ENCODE peak calls at places on chromosomes 1 and 21, in seven cellular contexts. One of them, this sample, is unnamed. For H3K9me3 and H3K27me3, the result is how much of the 10 kb centered on the place peaks cover.

GRCh38 chr1:109151146-109151545 is 37.2 kb downstream of the ELAPOR1 start:
- DNase-seq in thoracic aorta: no peak
- DNase-seq in effector memory CD4-positive, alpha-beta T cell: no peak
- DNase-seq in sigmoid colon: no peak
- DNase-seq in transverse colon: peak
- DNase-seq in CD8-positive, alpha-beta memory T cell: no peak
- DNase-seq in CD8-positive, alpha-beta T cell: no peak
- DNase-seq in this sample: no peak

GRCh38 chr1:245156736-245157505 is 2.1 kb downstream of the KIF26B start:
- DNase-seq in transverse colon: no peak
- DNase-seq in CD8-positive, alpha-beta memory T cell: no peak
- DNase-seq in thoracic aorta: no peak
- DNase-seq in sigmoid colon: no peak
- DNase-seq in effector memory CD4-positive, alpha-beta T cell: no peak
- DNase-seq in CD8-positive, alpha-beta T cell: no peak
- DNase-seq in this sample: no peak

GRCh38 chr1:50214764-50215163 is 106.0 kb downstream of the ELAVL4 start:
- DNase-seq in sigmoid colon: no peak
- DNase-seq in effector memory CD4-positive, alpha-beta T cell: no peak
- DNase-seq in CD8-positive, alpha-beta memory T cell: no peak
- DNase-seq in transverse colon: no peak
- DNase-seq in CD8-positive, alpha-beta T cell: no peak
- DNase-seq in thoracic aorta: no peak
- DNase-seq in this sample: no peak

GRCh38 chr21:14569868-14570267 is 23.8 kb upstream of the SAMSN1 start:
- DNase-seq in CD8-positive, alpha-beta T cell: no peak
- DNase-seq in thoracic aorta: no peak
- DNase-seq in sigmoid colon: no peak
- DNase-seq in effector memory CD4-positive, alpha-beta T cell: no peak
- DNase-seq in CD8-positive, alpha-beta memory T cell: no peak
- DNase-seq in transverse colon: no peak
- DNase-seq in this sample: no peak

GRCh38 chr1:215539803-215540575 is 27.1 kb upstream of the KCTD3 start:
- DNase-seq in effector memory CD4-positive, alpha-beta T cell: no peak
- DNase-seq in thoracic aorta: no peak
- DNase-seq in sigmoid colon: peak
- DNase-seq in CD8-positive, alpha-beta memory T cell: no peak
- DNase-seq in CD8-positive, alpha-beta T cell: no peak
- DNase-seq in transverse colon: peak
- DNase-seq in this sample: no peak

GRCh38 chr1:114335273-114335672 is 175.7 kb downstream of the TRIM33 start:
- DNase-seq in effector memory CD4-positive, alpha-beta T cell: no peak
- DNase-seq in transverse colon: no peak
- DNase-seq in CD8-positive, alpha-beta T cell: no peak
- DNase-seq in sigmoid colon: no peak
- DNase-seq in thoracic aorta: no peak
- DNase-seq in CD8-positive, alpha-beta memory T cell: no peak
- DNase-seq in this sample: no peak

GRCh38 chr1:115454835-115455511 is 116.9 kb upstream of the NGF start:
- DNase-seq in CD8-positive, alpha-beta memory T cell: no peak
- DNase-seq in sigmoid colon: peak
- DNase-seq in transverse colon: peak
- DNase-seq in CD8-positive, alpha-beta T cell: no peak
- DNase-seq in effector memory CD4-positive, alpha-beta T cell: no peak
- DNase-seq in thoracic aorta: no peak
- DNase-seq in this sample: no peak

GRCh38 chr1:180228648-180229482 is 1.2 kb upstream of the LHX4 start:
- DNase-seq in thoracic aorta: no peak
- DNase-seq in transverse colon: no peak
- DNase-seq in CD8-positive, alpha-beta T cell: no peak
- DNase-seq in CD8-positive, alpha-beta memory T cell: no peak
- DNase-seq in effector memory CD4-positive, alpha-beta T cell: no peak
- DNase-seq in sigmoid colon: peak
- DNase-seq in this sample: no peak

GRCh38 chr1:42439940-42440339 is 15.9 kb downstream of the ZMYND12 start:
- DNase-seq in effector memory CD4-positive, alpha-beta T cell: no peak
- DNase-seq in CD8-positive, alpha-beta T cell: no peak
- DNase-seq in CD8-positive, alpha-beta memory T cell: no peak
- DNase-seq in transverse colon: no peak
- DNase-seq in thoracic aorta: no peak
- DNase-seq in sigmoid colon: no peak
- DNase-seq in this sample: no peak
- H3K27ac ChIP-seq in effector memory CD4-positive, alpha-beta T cell: no peak
- H3K27ac ChIP-seq in CD8-positive, alpha-beta T cell: no peak
- H3K27ac ChIP-seq in CD8-positive, alpha-beta memory T cell: no peak
- H3K27ac ChIP-seq in transverse colon: no peak
- H3K27ac ChIP-seq in thoracic aorta: no peak
- H3K27ac ChIP-seq in sigmoid colon: no peak
- H3K27ac ChIP-seq in this sample: no peak

GRCh38 chr1:248366609-248367008 is 5.1 kb downstream of the OR2T4 start:
- DNase-seq in thoracic aorta: no peak
- DNase-seq in effector memory CD4-positive, alpha-beta T cell: no peak
- DNase-seq in transverse colon: no peak
- DNase-seq in CD8-positive, alpha-beta T cell: no peak
- DNase-seq in CD8-positive, alpha-beta memory T cell: no peak
- DNase-seq in sigmoid colon: no peak
- DNase-seq in this sample: no peak
- H3K9me3 ChIP-seq in thoracic aorta: under half
- H3K9me3 ChIP-seq in effector memory CD4-positive, alpha-beta T cell: under half
- H3K9me3 ChIP-seq in transverse colon: under half
- H3K9me3 ChIP-seq in CD8-positive, alpha-beta T cell: under half
- H3K9me3 ChIP-seq in CD8-positive, alpha-beta memory T cell: under half
- H3K9me3 ChIP-seq in sigmoid colon: under half
- H3K9me3 ChIP-seq in this sample: under half

GRCh38 chr1:18110968-18111367 is 3.4 kb downstream of the IGSF21 start:
- DNase-seq in sigmoid colon: no peak
- DNase-seq in CD8-positive, alpha-beta memory T cell: no peak
- DNase-seq in transverse colon: peak
- DNase-seq in CD8-positive, alpha-beta T cell: no peak
- DNase-seq in thoracic aorta: no peak
- DNase-seq in effector memory CD4-positive, alpha-beta T cell: no peak
- DNase-seq in this sample: no peak
- H3K27me3 ChIP-seq in sigmoid colon: under half
- H3K27me3 ChIP-seq in CD8-positive, alpha-beta memory T cell: under half
- H3K27me3 ChIP-seq in transverse colon: half or more
- H3K27me3 ChIP-seq in CD8-positive, alpha-beta T cell: under half
- H3K27me3 ChIP-seq in thoracic aorta: under half
- H3K27me3 ChIP-seq in effector memory CD4-positive, alpha-beta T cell: under half
- H3K27me3 ChIP-seq in this sample: under half

GRCh38 chr1:11134352-11135266 is 34.9 kb upstream of the EXOSC10 start:
- DNase-seq in transverse colon: no peak
- DNase-seq in thoracic aorta: no peak
- DNase-seq in sigmoid colon: no peak
- DNase-seq in effector memory CD4-positive, alpha-beta T cell: no peak
- DNase-seq in CD8-positive, alpha-beta memory T cell: no peak
- DNase-seq in CD8-positive, alpha-beta T cell: no peak
- DNase-seq in this sample: no peak
- H3K27ac ChIP-seq in transverse colon: no peak
- H3K27ac ChIP-seq in thoracic aorta: no peak
- H3K27ac ChIP-seq in sigmoid colon: no peak
- H3K27ac ChIP-seq in effector memory CD4-positive, alpha-beta T cell: no peak
- H3K27ac ChIP-seq in CD8-positive, alpha-beta memory T cell: no peak
- H3K27ac ChIP-seq in CD8-positive, alpha-beta T cell: no peak
- H3K27ac ChIP-seq in this sample: no peak

GRCh38 chr1:119351997-119352396 is 16.6 kb upstream of the HAO2 start:
- DNase-seq in transverse colon: no peak
- DNase-seq in CD8-positive, alpha-beta T cell: no peak
- DNase-seq in effector memory CD4-positive, alpha-beta T cell: no peak
- DNase-seq in sigmoid colon: no peak
- DNase-seq in thoracic aorta: no peak
- DNase-seq in CD8-positive, alpha-beta memory T cell: no peak
- DNase-seq in this sample: no peak

GRCh38 chr1:119353851-119354250 is 14.7 kb upstream of the HAO2 start:
- DNase-seq in CD8-positive, alpha-beta T cell: no peak
- DNase-seq in CD8-positive, alpha-beta memory T cell: no peak
- DNase-seq in transverse colon: no peak
- DNase-seq in thoracic aorta: no peak
- DNase-seq in effector memory CD4-positive, alpha-beta T cell: no peak
- DNase-seq in sigmoid colon: no peak
- DNase-seq in this sample: no peak

GRCh38 chr1:119347858-119348257 is 20.7 kb upstream of the HAO2 start:
- DNase-seq in thoracic aorta: no peak
- DNase-seq in effector memory CD4-positive, alpha-beta T cell: no peak
- DNase-seq in sigmoid colon: no peak
- DNase-seq in CD8-positive, alpha-beta T cell: no peak
- DNase-seq in CD8-positive, alpha-beta memory T cell: no peak
- DNase-seq in transverse colon: no peak
- DNase-seq in this sample: no peak

GRCh38 chr1:119345398-119345797 is 23.2 kb upstream of the HAO2 start:
- DNase-seq in sigmoid colon: no peak
- DNase-seq in effector memory CD4-positive, alpha-beta T cell: no peak
- DNase-seq in thoracic aorta: no peak
- DNase-seq in transverse colon: no peak
- DNase-seq in CD8-positive, alpha-beta memory T cell: no peak
- DNase-seq in CD8-positive, alpha-beta T cell: no peak
- DNase-seq in this sample: no peak

GRCh38 chr1:119348941-119349340 is 19.6 kb upstream of the HAO2 start:
- DNase-seq in CD8-positive, alpha-beta T cell: no peak
- DNase-seq in effector memory CD4-positive, alpha-beta T cell: no peak
- DNase-seq in transverse colon: no peak
- DNase-seq in thoracic aorta: no peak
- DNase-seq in sigmoid colon: no peak
- DNase-seq in CD8-positive, alpha-beta memory T cell: no peak
- DNase-seq in this sample: no peak
- H3K9me3 ChIP-seq in CD8-positive, alpha-beta T cell: under half
- H3K9me3 ChIP-seq in effector memory CD4-positive, alpha-beta T cell: under half
- H3K9me3 ChIP-seq in transverse colon: under half
- H3K9me3 ChIP-seq in thoracic aorta: under half
- H3K9me3 ChIP-seq in sigmoid colon: under half
- H3K9me3 ChIP-seq in CD8-positive, alpha-beta memory T cell: under half
- H3K9me3 ChIP-seq in this sample: under half

GRCh38 chr1:4176841-4177240 is 276.8 kb upstream of the C1orf174 start:
- DNase-seq in thoracic aorta: no peak
- DNase-seq in transverse colon: no peak
- DNase-seq in effector memory CD4-positive, alpha-beta T cell: no peak
- DNase-seq in CD8-positive, alpha-beta T cell: no peak
- DNase-seq in CD8-positive, alpha-beta memory T cell: no peak
- DNase-seq in sigmoid colon: no peak
- DNase-seq in this sample: no peak
- H3K27me3 ChIP-seq in thoracic aorta: under half
- H3K27me3 ChIP-seq in transverse colon: under half
- H3K27me3 ChIP-seq in effector memory CD4-positive, alpha-beta T cell: under half
- H3K27me3 ChIP-seq in CD8-positive, alpha-beta T cell: under half
- H3K27me3 ChIP-seq in CD8-positive, alpha-beta memory T cell: under half
- H3K27me3 ChIP-seq in sigmoid colon: under half
- H3K27me3 ChIP-seq in this sample: under half

DNA sequence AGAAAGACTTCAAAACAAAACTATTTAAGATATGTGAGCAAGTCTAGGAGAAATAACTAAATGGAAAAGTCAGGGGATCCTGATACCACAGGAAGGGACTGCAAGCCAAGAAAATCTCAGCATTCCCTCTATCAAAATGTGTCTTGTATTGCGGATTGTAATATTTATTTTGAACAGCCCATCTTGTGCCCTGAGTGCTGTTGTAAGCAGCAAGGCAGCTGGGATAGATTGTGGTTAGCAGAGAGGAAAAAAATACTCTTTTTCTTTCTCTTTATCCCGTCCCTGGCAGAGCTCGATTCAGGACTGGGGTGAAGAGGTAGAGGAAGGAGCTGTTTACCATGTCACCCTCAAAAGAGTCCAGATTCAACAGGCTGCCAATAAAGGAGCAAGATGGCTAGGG is 1.2 kb downstream of the RGL1 start:
- DNase-seq in effector memory CD4-positive, alpha-beta T cell: no peak
- DNase-seq in CD8-positive, alpha-beta T cell: no peak
- DNase-seq in thoracic aorta: no peak
- DNase-seq in CD8-positive, alpha-beta memory T cell: no peak
- DNase-seq in transverse colon: no peak
- DNase-seq in sigmoid colon: no peak
- DNase-seq in this sample: no peak
- H3K27ac ChIP-seq in effector memory CD4-positive, alpha-beta T cell: no peak
- H3K27ac ChIP-seq in CD8-positive, alpha-beta T cell: no peak
- H3K27ac ChIP-seq in thoracic aorta: peak
- H3K27ac ChIP-seq in CD8-positive, alpha-beta memory T cell: no peak
- H3K27ac ChIP-seq in transverse colon: peak
- H3K27ac ChIP-seq in sigmoid colon: peak
- H3K27ac ChIP-seq in this sample: no peak

GRCh38 chr21:9758141-9758540 is 763.2 kb upstream of the TPTE start:
- DNase-seq in CD8-positive, alpha-beta memory T cell: no peak
- DNase-seq in transverse colon: no peak
- DNase-seq in thoracic aorta: no peak
- DNase-seq in sigmoid colon: no peak
- DNase-seq in CD8-positive, alpha-beta T cell: no peak
- DNase-seq in effector memory CD4-positive, alpha-beta T cell: no peak
- DNase-seq in this sample: no peak

GRCh38 chr21:9758888-9759287 is 762.5 kb upstream of the TPTE start:
- DNase-seq in CD8-positive, alpha-beta memory T cell: no peak
- DNase-seq in effector memory CD4-positive, alpha-beta T cell: no peak
- DNase-seq in sigmoid colon: no peak
- DNase-seq in thoracic aorta: no peak
- DNase-seq in transverse colon: no peak
- DNase-seq in CD8-positive, alpha-beta T cell: no peak
- DNase-seq in this sample: no peak

GRCh38 chr21:9760398-9761074 is 760.8 kb upstream of the TPTE start:
- DNase-seq in effector memory CD4-positive, alpha-beta T cell: no peak
- DNase-seq in CD8-positive, alpha-beta memory T cell: no peak
- DNase-seq in sigmoid colon: no peak
- DNase-seq in transverse colon: no peak
- DNase-seq in thoracic aorta: no peak
- DNase-seq in CD8-positive, alpha-beta T cell: no peak
- DNase-seq in this sample: no peak

GRCh38 chr21:9756677-9757076 is 764.7 kb upstream of the TPTE start:
- DNase-seq in thoracic aorta: no peak
- DNase-seq in CD8-positive, alpha-beta memory T cell: no peak
- DNase-seq in sigmoid colon: no peak
- DNase-seq in CD8-positive, alpha-beta T cell: no peak
- DNase-seq in effector memory CD4-positive, alpha-beta T cell: no peak
- DNase-seq in transverse colon: no peak
- DNase-seq in this sample: no peak

DNA sequence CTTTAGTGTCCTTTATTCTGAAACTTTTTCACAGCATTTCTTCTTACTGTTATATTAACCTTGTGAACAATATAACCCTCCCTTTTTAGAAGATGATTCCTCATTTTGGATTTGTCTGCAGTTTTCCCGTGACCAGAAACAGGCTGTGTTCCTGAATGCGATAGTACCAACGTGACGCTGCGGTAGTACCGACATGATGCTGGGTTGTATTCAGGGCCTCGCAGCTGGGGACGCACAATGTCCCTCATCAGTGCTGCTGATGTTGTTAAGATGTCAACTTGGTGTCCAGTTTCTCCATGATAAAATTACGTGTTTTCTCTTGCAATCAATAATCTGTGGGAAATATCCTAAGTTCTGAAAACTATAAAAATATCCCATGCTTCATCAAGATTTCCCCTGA is 761.4 kb upstream of the TPTE start:
- DNase-seq in thoracic aorta: no peak
- DNase-seq in CD8-positive, alpha-beta memory T cell: no peak
- DNase-seq in transverse colon: no peak
- DNase-seq in effector memory CD4-positive, alpha-beta T cell: no peak
- DNase-seq in CD8-positive, alpha-beta T cell: no peak
- DNase-seq in sigmoid colon: no peak
- DNase-seq in this sample: no peak
- H3K9me3 ChIP-seq in thoracic aorta: under half
- H3K9me3 ChIP-seq in CD8-positive, alpha-beta memory T cell: under half
- H3K9me3 ChIP-seq in transverse colon: under half
- H3K9me3 ChIP-seq in effector memory CD4-positive, alpha-beta T cell: under half
- H3K9me3 ChIP-seq in CD8-positive, alpha-beta T cell: under half
- H3K9me3 ChIP-seq in sigmoid colon: under half
- H3K9me3 ChIP-seq in this sample: under half

GRCh38 chr1:10714337-10715114 is 81.9 kb downstream of the CASZ1 start:
- DNase-seq in CD8-positive, alpha-beta memory T cell: no peak
- DNase-seq in sigmoid colon: no peak
- DNase-seq in CD8-positive, alpha-beta T cell: no peak
- DNase-seq in effector memory CD4-positive, alpha-beta T cell: no peak
- DNase-seq in transverse colon: no peak
- DNase-seq in thoracic aorta: no peak
- DNase-seq in this sample: no peak
- H3K27me3 ChIP-seq in CD8-positive, alpha-beta memory T cell: under half
- H3K27me3 ChIP-seq in sigmoid colon: under half
- H3K27me3 ChIP-seq in CD8-positive, alpha-beta T cell: under half
- H3K27me3 ChIP-seq in effector memory CD4-positive, alpha-beta T cell: under half
- H3K27me3 ChIP-seq in transverse colon: under half
- H3K27me3 ChIP-seq in thoracic aorta: under half
- H3K27me3 ChIP-seq in this sample: under half

GRCh38 chr1:223771814-223772770 is 59.8 kb downstream of the CAPN2 start:
- DNase-seq in thoracic aorta: peak
- DNase-seq in sigmoid colon: peak
- DNase-seq in CD8-positive, alpha-beta T cell: no peak
- DNase-seq in transverse colon: no peak
- DNase-seq in effector memory CD4-positive, alpha-beta T cell: no peak
- DNase-seq in CD8-positive, alpha-beta memory T cell: no peak
- DNase-seq in this sample: no peak
- H3K27ac ChIP-seq in thoracic aorta: peak
- H3K27ac ChIP-seq in sigmoid colon: peak
- H3K27ac ChIP-seq in CD8-positive, alpha-beta T cell: no peak
- H3K27ac ChIP-seq in transverse colon: peak
- H3K27ac ChIP-seq in effector memory CD4-positive, alpha-beta T cell: no peak
- H3K27ac ChIP-seq in CD8-positive, alpha-beta memory T cell: peak
- H3K27ac ChIP-seq in this sample: peak